ENCODE peak calls at places on chromosomes 6 and 20, in six cellular contexts. Y is HCT116, S is left ventricle myocardium inferior, Z is cardiac fibroblast, Q is Calu3, V is fibroblast of mammary gland. L is an unnamed sample.

GRCh38 chr6:35190306-35190705 is 23.4 kb upstream of the SCUBE3 start:
- DNase-seq in Y (no peak), S (no peak), Z (no peak), Q (no peak), V (no peak), L (no peak)

GRCh38 chr6:166999145-166999844 is at the start of gene CEP43:
- DNase-seq in Y (peak; percentile 88), S (peak; percentile 94), Z (peak; percentile 98), Q (peak; percentile 96), V (peak; percentile 92), L (peak; percentile 90)

GRCh38 chr6:154891901-154892300 is 103.2 kb upstream of the TIAM2 start:
- DNase-seq in Y (no peak), S (no peak), Z (no peak), Q (no peak), V (no peak), L (no peak)

GRCh38 chr6:144317736-144318135 is 32.6 kb downstream of the UTRN start:
- DNase-seq in Y (no peak), S (no peak), Z (no peak), Q (no peak), V (peak; percentile 60), L (peak; percentile 43)

GRCh38 chr20:23937303-23938117 is 51.1 kb downstream of the GGTLC1 start:
- DNase-seq in Y (peak; percentile 16), S (peak; percentile 36), Z (peak; percentile 67), Q (peak; percentile 21), V (peak; percentile 36), L (peak; percentile 41)

GRCh38 chr20:58740356-58741308 is 48.0 kb downstream of the NPEPL1 start:
- DNase-seq in Y (no peak), S (no peak), Z (no peak), Q (no peak), V (no peak), L (no peak)

GRCh38 chr20:19986419-19986818 is 30.7 kb upstream of the NAA20 start:
- DNase-seq in Y (no peak), S (no peak), Z (peak; percentile 52), Q (no peak), V (peak; percentile 77), L (no peak)

GRCh38 chr6:1390805-1391511 is 1.6 kb downstream of the FOXF2 start:
- DNase-seq in Y (no peak), S (no peak), Z (peak; percentile 16), Q (no peak), V (peak; percentile 49), L (peak; percentile 54)

GRCh38 chr20:36209921-36210320 is 26.4 kb upstream of the AAR2 start:
- DNase-seq in Y (no peak), S (no peak), Z (no peak), Q (no peak), V (no peak), L (no peak)

GRCh38 chr6:167574431-167575097 is 249.7 kb downstream of the TTLL2 start:
- DNase-seq in Y (no peak), S (peak; percentile 63), Z (peak; percentile 64), Q (no peak), V (no peak), L (no peak)

GRCh38 chr6:37530294-37530693 is 30.6 kb upstream of the CCDC167 start:
- DNase-seq in Y (no peak), S (no peak), Z (no peak), Q (no peak), V (no peak), L (no peak)

GRCh38 chr6:168138436-168138835 is 59.4 kb upstream of the FRMD1 start:
- DNase-seq in Y (no peak), S (no peak), Z (no peak), Q (no peak), V (no peak), L (no peak)

GRCh38 chr20:35721219-35721618 is 20.8 kb downstream of the RBM39 start:
- DNase-seq in Y (no peak), S (no peak), Z (no peak), Q (no peak), V (no peak), L (no peak)

GRCh38 chr6:163554032-163554431 is 139.5 kb downstream of the QKI start:
- DNase-seq in Y (no peak), S (no peak), Z (no peak), Q (no peak), V (no peak), L (no peak)

GRCh38 chr20:3697588-3698235 is 14.7 kb downstream of the SIGLEC1 start:
- DNase-seq in Y (no peak), S (no peak), Z (no peak), Q (no peak), V (no peak), L (no peak)

GRCh38 chr20:884983-885952 is 30.9 kb downstream of the ANGPT4 start:
- DNase-seq in Y (no peak), S (peak; percentile 57), Z (peak; percentile 49), Q (no peak), V (peak; percentile 9), L (no peak)

GRCh38 chr6:96923871-96924493 is 546 bp upstream of the KLHL32 start:
- DNase-seq in Y (no peak), S (no peak), Z (peak; percentile 12), Q (no peak), V (no peak), L (no peak)

GRCh38 chr6:113762611-113763010 is 94.5 kb upstream of the MARCKS start:
- DNase-seq in Y (no peak), S (no peak), Z (peak; percentile 40), Q (no peak), V (no peak), L (no peak)

GRCh38 chr6:89297695-89298351 is 17.3 kb downstream of the GABRR2 start:
- DNase-seq in Y (peak; percentile 94), S (peak; percentile 44), Z (peak; percentile 95), Q (peak; percentile 90), V (peak; percentile 98), L (peak; percentile 89)

GRCh38 chr6:14665827-14666724 is 548.5 kb downstream of the CD83 start:
- DNase-seq in Y (no peak), S (no peak), Z (peak; percentile 89), Q (no peak), V (peak; percentile 100), L (peak; percentile 92)

DNA sequence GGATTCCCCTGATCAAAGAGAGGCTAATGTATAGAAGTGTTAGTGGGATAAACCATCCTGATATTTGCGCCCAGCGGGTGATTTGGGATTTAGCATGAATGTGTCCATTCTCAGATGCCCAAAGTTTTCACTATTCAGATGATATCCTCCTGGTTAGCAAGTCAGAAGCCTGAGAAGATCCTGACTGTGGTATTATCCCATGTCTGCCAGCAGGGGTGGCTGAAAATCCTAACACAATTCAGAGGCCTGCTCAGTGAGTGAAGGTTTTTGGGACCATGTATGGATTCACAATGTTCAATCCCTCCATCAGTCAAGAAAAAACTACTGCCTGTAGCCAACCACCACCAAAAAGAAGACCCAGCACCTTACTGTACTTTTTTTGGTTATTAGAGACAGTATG is 34.1 kb upstream of the SPACA1 start:
- DNase-seq in Y (no peak), S (no peak), Z (no peak), Q (no peak), V (no peak), L (no peak)
- TF ChIP-seq CTCF in Y (peak; percentile 25), S (no peak), Z (peak; percentile 33), Q (no peak), V (no peak), L (peak; percentile 33)

DNA sequence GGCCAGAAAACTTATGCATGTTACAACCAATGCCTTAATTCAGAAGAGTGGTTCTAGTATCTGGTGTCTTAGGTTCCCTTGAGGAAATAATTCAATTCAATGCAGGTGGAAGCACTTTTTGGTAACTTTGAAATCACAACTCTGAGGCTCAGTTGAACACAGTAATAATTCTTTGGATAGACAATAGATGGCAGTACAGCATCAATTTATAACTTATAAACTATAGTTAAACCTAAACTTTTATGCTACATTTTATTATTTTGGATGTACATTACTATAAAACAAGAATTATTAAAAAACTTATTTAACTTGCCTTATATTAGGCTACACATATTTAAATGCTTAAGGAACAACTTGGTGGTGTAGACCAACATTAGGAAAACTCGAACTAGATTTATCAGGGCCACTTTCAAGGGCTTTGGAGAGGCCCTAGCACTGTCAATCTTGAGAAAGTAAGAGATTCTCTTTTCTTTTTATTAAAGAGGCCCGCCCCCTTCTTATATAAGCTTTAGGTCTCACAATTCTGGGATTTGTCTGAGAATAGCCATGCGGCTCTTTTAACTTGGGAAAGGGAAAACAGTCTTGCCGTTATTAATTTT is 85.9 kb downstream of the CRYBG1 start:
- DNase-seq in Y (no peak), S (no peak), Z (peak; percentile 31), Q (no peak), V (peak; percentile 27), L (peak; percentile 12)
- TF ChIP-seq CTCF in Y (peak; percentile 54), S (peak; percentile 61), Z (peak; percentile 28), Q (peak; percentile 40), V (peak; percentile 48), L (peak; percentile 79)

GRCh38 chr20:64052987-64053840 is 3.8 kb upstream of the SOX18 start:
- DNase-seq in Y (no peak), S (no peak), Z (no peak), Q (no peak), V (no peak), L (no peak)

GRCh38 chr20:64055893-64056638 is 6.6 kb upstream of the SOX18 start:
- DNase-seq in Y (no peak), S (peak; percentile 75), Z (peak; percentile 84), Q (peak; percentile 41), V (no peak), L (no peak)

GRCh38 chr20:64055396-64055892 is 6.0 kb upstream of the SOX18 start:
- DNase-seq in Y (no peak), S (no peak), Z (no peak), Q (no peak), V (no peak), L (no peak)

GRCh38 chr20:64052326-64052722 is 2.9 kb upstream of the SOX18 start:
- DNase-seq in Y (no peak), S (no peak), Z (no peak), Q (no peak), V (no peak), L (no peak)

GRCh38 chr20:64053841-64054661 is 4.6 kb upstream of the SOX18 start:
- DNase-seq in Y (peak; percentile 29), S (peak; percentile 75), Z (peak; percentile 94), Q (peak; percentile 68), V (no peak), L (no peak)
- TF ChIP-seq CTCF in Y (peak; percentile 52), S (no peak), Z (peak; percentile 9), Q (no peak), V (no peak), L (peak; percentile 38)

GRCh38 chr6:2598867-2599266 is 151.9 kb downstream of the MYLK4 start:
- DNase-seq in Y (no peak), S (no peak), Z (no peak), Q (no peak), V (no peak), L (no peak)

GRCh38 chr6:2593167-2593566 is 157.6 kb downstream of the MYLK4 start:
- DNase-seq in Y (no peak), S (no peak), Z (no peak), Q (no peak), V (no peak), L (no peak)

GRCh38 chr6:2599817-2600216 is 150.9 kb downstream of the MYLK4 start:
- DNase-seq in Y (no peak), S (no peak), Z (no peak), Q (no peak), V (no peak), L (no peak)

GRCh38 chr6:2594868-2595267 is 155.9 kb downstream of the MYLK4 start:
- DNase-seq in Y (no peak), S (no peak), Z (no peak), Q (no peak), V (no peak), L (no peak)

DNA sequence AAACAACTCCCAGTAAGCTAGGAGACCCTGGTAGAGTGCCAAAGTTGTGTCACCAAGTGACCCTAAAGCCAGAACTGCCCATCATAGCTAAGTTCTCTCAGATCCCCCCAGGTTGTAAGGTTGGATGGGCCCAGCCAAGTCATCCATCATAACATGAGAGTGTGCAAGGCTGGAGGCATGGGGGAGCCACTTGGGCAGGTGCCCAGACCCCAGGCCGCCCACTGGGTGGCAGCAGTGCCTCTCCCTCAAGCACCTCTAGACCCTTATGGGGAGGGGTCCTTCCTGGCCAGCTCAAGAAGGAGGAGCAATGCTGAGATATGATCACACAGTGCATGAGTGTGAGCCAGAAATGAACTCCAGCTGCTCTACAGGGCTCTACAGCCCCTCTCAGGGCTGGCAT is 154.5 kb downstream of the MYLK4 start:
- DNase-seq in Y (no peak), S (no peak), Z (no peak), Q (no peak), V (no peak), L (no peak)
- TF ChIP-seq CTCF in Y (peak; percentile 55), S (no peak), Z (no peak), Q (no peak), V (no peak), L (no peak)

L was measured in HFFc6.